ENCODE peak calls at places on chromosomes 2 and 18, in four cellular contexts. Y is endothelial cell, C is GM03348, W is GM12865. K is an unnamed sample.

GRCh38 chr2:111534816-111535803 is 348.9 kb downstream of the ANAPC1 start:
- DNase-seq in Y (no peak), C (peak), W (no peak), K (no peak)

GRCh38 chr2:10900216-10901109 is 11.3 kb upstream of the KCNF1 start:
- DNase-seq in Y (no peak), C (no peak), W (peak), K (peak)

GRCh38 chr18:54112356-54112755 is 112.1 kb downstream of the MBD2 start:
- DNase-seq in Y (no peak), C (no peak), W (no peak), K (no peak)

GRCh38 chr2:150480241-150480640 is 7.2 kb downstream of the RND3 start:
- DNase-seq in Y (no peak), C (no peak), W (no peak), K (no peak)

GRCh38 chr2:42248846-42249245 is 79.7 kb downstream of the EML4 start:
- DNase-seq in Y (no peak), C (no peak), W (no peak), K (no peak)

GRCh38 chr2:218261424-218262273 is 834 bp downstream of the GPBAR1 start:
- DNase-seq in Y (no peak), C (no peak), W (no peak), K (no peak)

GRCh38 chr2:75560768-75561565 is at the start of gene EVA1A:
- DNase-seq in Y (peak), C (peak), W (peak), K (no peak)

GRCh38 chr2:185658766-185659165 is 79.8 kb upstream of the FSIP2 start:
- DNase-seq in Y (no peak), C (no peak), W (no peak), K (no peak)

GRCh38 chr2:47751856-47752414 is 31.0 kb upstream of the MSH6 start:
- DNase-seq in Y (no peak), C (no peak), W (peak), K (no peak)

K was measured in K562.